ENCODE peak calls at places on chromosome 19, in nine cellular contexts. M is head of caudate nucleus; T is stimulated activated naive CD8-positive, alpha-beta T cell treated with anti-CD3 and anti-CD28 coated beads, Interleukin-15, amount 100 ng/mL, for 72 hours; X is dorsolateral prefrontal cortex; K is uterus; R is AG08396; G is T-cell; F is T-helper 2 cell; J is foreskin fibroblast. V is an unnamed sample.

GRCh38 chr19:32917612-32917996 is 48.0 kb upstream of the SLC7A9 start:
- DNase-seq in K (no peak), M (no peak), T (no peak), G (no peak), J (no peak), R (no peak), X (no peak), F (no peak), V (no peak)

GRCh38 chr19:41895745-41896580 is 13.0 kb downstream of the ARHGEF1 start:
- DNase-seq in F (no peak), J (no peak), R (no peak), X (no peak), M (no peak), T (no peak), K (no peak), G (no peak), V (no peak)

GRCh38 chr19:18420931-18421330 is 1.7 kb downstream of the SSBP4 start:
- DNase-seq in J (no peak), G (no peak), R (no peak), K (no peak), T (no peak), M (no peak), X (no peak), F (no peak), V (no peak)

GRCh38 chr19:7550987-7551761 is 15.7 kb downstream of the PNPLA6 start:
- DNase-seq in T (peak), M (peak), G (peak), R (peak), J (no peak), K (peak), X (peak), F (no peak), V (peak)

GRCh38 chr19:18223860-18224524 is 2.2 kb downstream of the PDE4C start:
- DNase-seq in J (no peak), G (peak), R (no peak), X (no peak), M (peak), T (peak), K (peak), F (no peak), V (peak)

GRCh38 chr19:37718357-37718756 is 1.2 kb downstream of the ZNF607 start:
- DNase-seq in T (no peak), M (no peak), R (no peak), J (no peak), X (no peak), K (no peak), G (no peak), F (no peak), V (no peak)

GRCh38 chr19:55376381-55376933 is at the start of gene TMEM190:
- DNase-seq in J (no peak), R (no peak), G (no peak), F (no peak), T (no peak), K (no peak), M (no peak), X (no peak), V (no peak)

GRCh38 chr19:17957887-17958286 is 9.0 kb upstream of the KCNN1 start:
- DNase-seq in F (no peak), R (no peak), K (no peak), M (no peak), T (no peak), J (no peak), G (no peak), X (no peak), V (no peak)

GRCh38 chr19:1183543-1184172 is 9.6 kb upstream of the SBNO2 start:
- DNase-seq in M (no peak), G (no peak), R (no peak), F (no peak), K (no peak), X (no peak), T (no peak), J (no peak), V (no peak)

GRCh38 chr19:13208131-13208963 is 58.1 kb downstream of the IER2 start:
- DNase-seq in R (peak), J (peak), T (peak), K (peak), F (no peak), M (no peak), G (peak), X (no peak), V (peak)

GRCh38 chr19:12834976-12835757 is 788 bp upstream of the RTBDN start:
- DNase-seq in F (no peak), G (peak), M (no peak), X (peak), R (peak), J (no peak), K (no peak), T (no peak), V (no peak)

GRCh38 chr19:13629687-13630357 is 123.5 kb upstream of the CACNA1A start:
- DNase-seq in K (no peak), F (no peak), R (no peak), X (no peak), J (peak), M (no peak), G (no peak), T (no peak), V (no peak)

V was measured in left ventricle myocardium inferior.